ENCODE peak calls at places on chromosome 19, in nine cellular contexts. Y, V, A, Z, R, F, H, N and W are unnamed samples.

GRCh38 chr19:1422943-1423342 is 15.3 kb upstream of the RPS15 start:
- DNase-seq in Y (no peak), V (no peak), A (no peak), Z (peak), R (no peak), F (no peak), H (no peak), N (no peak), W (no peak)

GRCh38 chr19:45171211-45171623 is 6.8 kb downstream of the TRAPPC6A start:
- DNase-seq in Y (no peak), V (no peak), A (peak), Z (no peak), R (no peak), F (no peak), H (no peak), N (peak), W (no peak)

GRCh38 chr19:1045247-1045603 is 5.3 kb downstream of the ABCA7 start:
- DNase-seq in Y (peak), V (peak), A (no peak), Z (peak), R (no peak), F (no peak), H (no peak), N (no peak), W (peak)

GRCh38 chr19:13353625-13354024 is 152.7 kb downstream of the CACNA1A start:
- DNase-seq in Y (no peak), V (no peak), A (no peak), Z (no peak), R (no peak), F (no peak), H (no peak), N (no peak), W (no peak)

GRCh38 chr19:53196777-53197396 is 3.7 kb upstream of the ZNF665 start:
- DNase-seq in Y (peak), V (peak), A (peak), Z (peak), R (peak), F (peak), H (peak), N (peak), W (peak)

GRCh38 chr19:16266586-16266942 is 58.1 kb upstream of the KLF2 start:
- DNase-seq in Y (no peak), V (no peak), A (no peak), Z (no peak), R (no peak), F (no peak), H (no peak), N (peak), W (no peak)

GRCh38 chr19:11061951-11062350 is 27.3 kb upstream of the LDLR start:
- DNase-seq in Y (no peak), V (no peak), A (no peak), Z (peak), R (no peak), F (no peak), H (no peak), N (no peak), W (no peak)

GRCh38 chr19:7109678-7110289 is 40.3 kb downstream of the ZNF557 start:
- DNase-seq in Y (no peak), V (peak), A (peak), Z (peak), R (no peak), F (peak), H (no peak), N (no peak), W (peak)

GRCh38 chr19:29690842-29691241 is 24.2 kb downstream of the C19orf12 start:
- DNase-seq in Y (peak), V (peak), A (peak), Z (peak), R (peak), F (no peak), H (no peak), N (peak), W (peak)

GRCh38 chr19:2101417-2102335 is 5.0 kb downstream of the IZUMO4 start:
- DNase-seq in Y (no peak), V (no peak), A (no peak), Z (no peak), R (no peak), F (no peak), H (no peak), N (no peak), W (no peak)

GRCh38 chr19:8149261-8150094 is at the start of gene FBN3:
- DNase-seq in Y (peak), V (peak), A (no peak), Z (peak), R (no peak), F (peak), H (no peak), N (no peak), W (peak)

GRCh38 chr19:41998246-41999020 is 4.4 kb upstream of the ATP1A3 start:
- DNase-seq in Y (peak), V (peak), A (peak), Z (peak), R (peak), F (peak), H (peak), N (peak), W (peak)

GRCh38 chr19:38547446-38547845 is 70.3 kb downstream of the MAP4K1 start:
- DNase-seq in Y (no peak), V (no peak), A (no peak), Z (no peak), R (no peak), F (no peak), H (peak), N (no peak), W (no peak)

GRCh38 chr19:33093420-33094210 is 12.6 kb downstream of the GPATCH1 start:
- DNase-seq in Y (no peak), V (no peak), A (no peak), Z (no peak), R (no peak), F (no peak), H (no peak), N (no peak), W (no peak)

GRCh38 chr19:9741476-9742171 is 26.9 kb downstream of the ZNF846 start:
- DNase-seq in Y (peak), V (no peak), A (no peak), Z (no peak), R (no peak), F (no peak), H (no peak), N (no peak), W (no peak)

GRCh38 chr19:16620584-16620983 is 7.4 kb downstream of the MED26 start:
- DNase-seq in Y (no peak), V (no peak), A (no peak), Z (no peak), R (no peak), F (no peak), H (no peak), N (no peak), W (no peak)

GRCh38 chr19:46890423-46891170 is 29.8 kb downstream of the ARHGAP35 start:
- DNase-seq in Y (peak), V (no peak), A (peak), Z (no peak), R (peak), F (no peak), H (no peak), N (no peak), W (no peak)

GRCh38 chr19:10508707-10509106 is 5.6 kb upstream of the KEAP1 start:
- DNase-seq in Y (no peak), V (no peak), A (no peak), Z (no peak), R (no peak), F (no peak), H (no peak), N (no peak), W (no peak)

GRCh38 chr19:6020166-6020967 is 42.4 kb upstream of the RANBP3 start:
- DNase-seq in Y (peak), V (no peak), A (peak), Z (peak), R (no peak), F (no peak), H (peak), N (no peak), W (no peak)